ENCODE peak calls at places on chromosomes 4 and X, in five cellular contexts. D is BE2C; T is choroid plexus epithelial cell; Z is activated CD8-positive, alpha-beta T cell treated with anti-CD3 and anti-CD28 coated beads for 36 hours; R is BJ. A is an unnamed sample.
A peak's percentile ranks its signal among the peaks of the same experiment; 100 is the strongest.

GRCh38 chr4:183936574-183937335 is 31.6 kb downstream of the STOX2 start:
- DNase-seq in D (no peak), T (no peak), Z (no peak), R (no peak), A (no peak)

GRCh38 chr4:165864228-165864627 is 8.8 kb upstream of the TLL1 start:
- DNase-seq in D (no peak), T (no peak), Z (no peak), R (no peak), A (no peak)

GRCh38 chrX:30913556-30913955 is 24.5 kb upstream of the TAB3 start:
- DNase-seq in D (no peak), T (no peak), Z (no peak), R (no peak), A (no peak)

GRCh38 chr4:118888666-118889312 is at the start of gene SYNPO2:
- DNase-seq in D (peak; percentile 92), T (peak; percentile 93), Z (peak; percentile 59), R (peak; percentile 43), A (peak; percentile 31)

GRCh38 chr4:102543030-102543505 is 41.9 kb downstream of the NFKB1 start:
- DNase-seq in D (no peak), T (no peak), Z (no peak), R (no peak), A (no peak)

GRCh38 chr4:112895785-112896184 is 153.7 kb upstream of the ANK2 start:
- DNase-seq in D (peak; percentile 29), T (no peak), Z (no peak), R (no peak), A (no peak)

GRCh38 chr4:21688596-21689265 is 259.8 kb downstream of the KCNIP4 start:
- DNase-seq in D (no peak), T (peak; percentile 36), Z (no peak), R (no peak), A (no peak)

GRCh38 chr4:42280327-42281095 is 116.8 kb upstream of the SHISA3 start:
- DNase-seq in D (peak; percentile 55), T (peak; percentile 40), Z (peak; percentile 33), R (no peak), A (peak; percentile 1)

GRCh38 chr4:27272264-27272663 is 411.6 kb downstream of the STIM2 start:
- DNase-seq in D (no peak), T (no peak), Z (no peak), R (no peak), A (no peak)

GRCh38 chrX:72003811-72004750 is 93.4 kb downstream of the NHSL2 start:
- DNase-seq in D (peak; percentile 72), T (peak; percentile 20), Z (no peak), R (peak; percentile 27), A (peak; percentile 44)

GRCh38 chrX:76454456-76454927 is 27.0 kb downstream of the MAGEE1 start:
- DNase-seq in D (no peak), T (peak; percentile 17), Z (no peak), R (no peak), A (peak; percentile 5)

GRCh38 chr4:176320976-176321361 is 1.2 kb downstream of the SPCS3 start:
- DNase-seq in D (no peak), T (no peak), Z (no peak), R (no peak), A (no peak)

GRCh38 chr4:144547678-144548298 is 98.2 kb upstream of the HHIP start:
- DNase-seq in D (no peak), T (no peak), Z (no peak), R (no peak), A (no peak)

GRCh38 chr4:31194823-31195222 is 474.7 kb downstream of the PCDH7 start:
- DNase-seq in D (no peak), T (peak; percentile 22), Z (no peak), R (no peak), A (no peak)

GRCh38 chr4:73011629-73011985 is 57.9 kb downstream of the COX18 start:
- DNase-seq in D (no peak), T (no peak), Z (no peak), R (no peak), A (no peak)

DNA sequence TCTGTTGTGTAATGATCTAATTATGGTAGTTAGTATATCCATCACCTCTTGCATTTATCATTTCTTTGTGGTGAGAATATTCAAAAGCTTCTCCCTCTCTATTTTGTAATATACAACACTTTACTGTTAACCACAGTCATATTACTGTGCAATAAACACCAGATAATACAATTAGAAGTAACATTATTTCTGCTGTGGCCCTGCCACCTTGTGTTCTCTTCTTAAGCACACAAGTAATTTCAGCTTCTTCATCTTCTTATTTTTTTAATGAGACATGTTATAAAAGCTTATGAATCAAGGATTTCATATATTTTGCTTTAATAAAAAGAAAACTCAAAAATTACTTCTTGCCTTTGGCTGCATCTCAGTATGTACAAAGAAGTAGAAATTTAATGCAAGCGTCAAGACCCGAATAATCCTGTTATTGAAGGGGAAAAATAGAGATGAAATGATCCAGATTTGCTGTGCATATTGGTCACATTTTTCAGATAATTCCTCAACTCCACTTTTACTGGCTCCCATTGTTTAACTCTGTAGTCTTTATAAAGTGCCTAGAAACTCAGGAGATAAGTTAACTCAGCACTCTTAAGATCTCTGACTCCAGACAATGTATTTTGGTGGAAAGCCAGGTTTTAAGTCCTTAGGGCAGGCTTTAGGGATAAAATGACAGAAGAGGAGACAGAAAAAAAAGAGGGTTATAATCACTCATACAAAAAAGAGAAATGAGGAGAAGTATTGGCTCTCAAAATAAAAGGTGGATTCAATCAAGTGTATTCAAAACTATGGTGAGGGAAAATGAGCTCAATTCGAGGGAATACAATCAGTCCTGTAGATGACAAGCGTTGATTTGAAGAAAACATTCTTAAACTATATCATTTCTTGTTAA is 675.0 kb upstream of the INTU start:
- DNase-seq in D (no peak), T (peak; percentile 68), Z (no peak), R (no peak), A (no peak)
- TF ChIP-seq CTCF in D (no peak), T (peak; percentile 35), Z (no peak), R (peak; percentile 22), A (no peak)

DNA sequence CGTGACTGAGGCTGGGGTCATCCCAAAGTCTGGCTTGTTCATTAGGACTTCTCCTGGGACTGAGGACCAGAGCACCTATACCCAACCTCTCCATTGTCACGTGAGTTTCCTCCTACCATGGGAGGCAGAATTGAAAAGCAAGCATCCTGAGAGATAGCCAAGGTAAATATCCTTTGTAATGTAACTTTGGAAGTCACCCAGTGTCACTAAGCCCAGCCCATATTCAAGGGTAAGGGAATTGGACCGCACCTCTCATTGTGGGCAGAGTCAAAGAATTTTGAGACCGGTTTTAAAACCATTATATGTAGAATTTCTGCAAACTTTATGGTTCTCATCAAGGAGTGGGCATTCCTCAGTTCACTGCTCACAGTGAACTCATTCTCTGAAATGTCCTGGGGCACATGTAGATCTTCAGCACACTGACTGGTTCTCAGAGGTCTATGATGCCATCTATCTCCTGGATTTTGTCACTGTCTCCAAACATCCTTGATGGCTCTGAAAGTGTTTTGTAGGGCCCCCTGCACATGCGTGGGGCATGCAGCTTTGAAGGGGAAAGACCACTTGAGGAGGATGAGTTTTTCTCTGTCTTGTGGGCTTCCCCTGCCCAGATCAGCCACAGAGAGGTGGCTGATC is 35.3 kb upstream of the CHRNA9 start:
- DNase-seq in D (no peak), T (no peak), Z (peak; percentile 37), R (no peak), A (no peak)
- TF ChIP-seq CTCF in D (no peak), T (no peak), Z (no peak), R (no peak), A (no peak)

DNA sequence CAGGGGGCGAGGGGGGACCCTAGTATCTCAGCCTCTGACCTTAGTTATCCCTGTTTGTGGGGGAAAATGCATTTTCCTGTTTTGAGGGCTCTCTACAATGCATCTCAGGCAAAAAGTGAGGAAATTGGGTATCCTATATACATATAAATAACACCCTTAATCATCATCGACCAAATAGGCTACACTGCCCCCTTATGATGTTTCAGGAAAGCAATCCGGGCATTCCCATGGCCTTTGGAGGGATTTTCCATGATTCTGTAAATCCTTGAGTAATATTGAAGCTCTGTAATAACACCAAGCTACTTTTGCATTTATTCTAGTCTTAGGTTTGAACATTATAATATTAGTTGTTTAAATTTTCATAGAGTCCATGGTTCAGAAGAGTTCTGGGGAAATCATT is 91.6 kb upstream of the SCOC start:
- DNase-seq in D (no peak), T (no peak), Z (no peak), R (no peak), A (no peak)
- TF ChIP-seq CTCF in D (no peak), T (peak; percentile 25), Z (no peak), R (peak; percentile 6), A (no peak)

DNA sequence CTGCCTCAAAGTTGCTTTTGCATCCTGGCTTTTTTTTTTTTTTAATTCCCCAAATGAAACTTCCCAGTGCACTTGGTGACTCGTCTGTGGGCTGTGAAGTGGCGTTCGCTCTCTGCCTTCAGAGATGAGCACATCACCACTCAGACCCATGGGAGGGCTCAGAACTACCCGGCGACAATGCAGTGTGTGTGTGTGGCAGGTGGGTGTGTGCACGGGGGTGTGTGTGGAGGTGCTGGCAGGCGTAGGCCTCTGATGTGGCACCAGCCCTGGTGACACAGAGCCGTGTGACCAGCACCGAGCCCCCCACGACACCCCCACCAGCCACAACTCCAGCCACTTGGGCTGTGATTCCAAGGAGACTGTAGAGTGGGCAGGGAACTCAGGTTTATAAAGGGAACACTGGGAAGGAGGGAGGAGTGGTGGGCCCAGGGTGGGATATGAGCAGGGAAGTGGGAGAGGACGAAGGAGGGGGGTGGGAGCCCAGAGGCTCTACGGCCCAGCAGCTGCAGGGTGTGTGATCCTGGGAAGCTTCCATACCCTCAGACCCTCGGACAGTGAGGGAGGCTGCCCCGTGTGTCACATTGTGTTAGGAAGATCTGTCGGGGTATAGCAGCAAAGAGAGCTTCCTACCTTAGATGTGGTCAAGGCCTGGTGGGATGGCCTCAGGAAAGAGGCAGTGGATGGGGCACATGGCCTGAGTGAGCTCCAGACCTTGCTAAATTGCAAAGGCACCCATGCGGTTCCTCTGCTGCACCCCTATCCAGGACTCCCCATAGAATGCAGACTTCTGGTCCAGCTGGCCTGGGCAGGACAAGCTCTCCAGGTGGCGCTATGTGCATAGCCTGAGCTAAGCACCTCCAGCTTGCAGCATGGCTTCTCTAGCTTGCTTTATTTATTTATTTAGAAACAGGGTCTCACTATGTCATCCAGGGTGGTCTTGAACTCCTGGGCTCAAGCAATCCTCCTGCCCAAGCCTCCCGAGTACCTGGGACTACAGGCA is 5.8 kb upstream of the WFS1 start:
- DNase-seq in D (peak; percentile 72), T (peak; percentile 86), Z (peak; percentile 58), R (no peak), A (peak; percentile 32)
- TF ChIP-seq CTCF in D (peak; percentile 77), T (peak; percentile 95), Z (peak; percentile 16), R (peak; percentile 81), A (no peak)

DNA sequence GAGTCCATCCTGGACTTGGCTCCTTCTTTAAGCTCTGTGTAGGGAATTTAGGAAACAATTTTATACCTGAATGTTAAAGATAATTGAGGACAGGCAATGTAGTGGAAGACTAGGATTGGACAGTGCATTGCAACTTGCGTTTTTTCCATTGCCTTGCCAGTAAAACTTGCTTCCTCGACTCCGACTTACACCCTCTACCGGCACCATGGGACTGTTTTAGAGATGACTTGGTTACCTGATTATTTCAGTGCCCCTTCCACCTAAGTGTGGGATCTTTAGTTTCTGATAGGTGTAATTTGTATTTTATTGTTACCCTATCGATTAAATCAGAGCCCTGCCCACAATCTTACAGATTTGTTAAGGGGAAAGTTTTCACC is 1.2 kb downstream of the PRPS1 start:
- DNase-seq in D (peak; percentile 15), T (peak; percentile 53), Z (peak; percentile 11), R (no peak), A (peak; percentile 18)
- TF ChIP-seq CTCF in D (peak; percentile 42), T (peak; percentile 54), Z (peak; percentile 22), R (peak; percentile 39), A (no peak)

GRCh38 chr4:7194251-7195137 is 2.2 kb downstream of the SORCS2 start:
- DNase-seq in D (peak; percentile 62), T (peak; percentile 40), Z (peak; percentile 40), R (no peak), A (peak; percentile 55)
- TF ChIP-seq CTCF in D (peak; percentile 63), T (peak; percentile 69), Z (peak; percentile 29), R (peak; percentile 61), A (no peak)

GRCh38 chrX:5916945-5917344 is 311.7 kb downstream of the NLGN4X start:
- DNase-seq in D (no peak), T (no peak), Z (peak; percentile 7), R (no peak), A (no peak)
- TF ChIP-seq CTCF in D (no peak), T (no peak), Z (no peak), R (no peak), A (no peak)